ENCODE peak calls at places on chromosomes 3 and 15, in ten cellular contexts. I is SIG-M5, H is right lobe of liver, J is myocyte, Q is SK-N-SH, G is suprapubic skin, F is NCI-H1092, M is pons, N is HT-29, K is left ventricle myocardium superior. C is an unnamed sample.

GRCh38 chr3:158050461-158050860 is 55.8 kb downstream of the SHOX2 start:
- DNase-seq in I (no peak), H (no peak), J (peak; percentile 10), Q (no peak), G (no peak), F (no peak), M (no peak), N (no peak), K (no peak), C (no peak)

GRCh38 chr15:35308802-35309201 is 223.7 kb upstream of the NANOGP8 start:
- DNase-seq in I (no peak), H (no peak), J (peak; percentile 51), Q (no peak), G (no peak), F (no peak), M (no peak), N (peak; percentile 30), K (no peak), C (peak; percentile 8)

GRCh38 chr3:194300392-194300758 is 50.8 kb downstream of the CPN2 start:
- DNase-seq in I (no peak), H (peak; percentile 80), J (no peak), Q (no peak), G (peak; percentile 91), F (no peak), M (peak; percentile 36), N (no peak), K (peak; percentile 80), C (no peak)

GRCh38 chr15:58224068-58224467 is 85.9 kb downstream of the AQP9 start:
- DNase-seq in I (no peak), H (no peak), J (peak; percentile 82), Q (peak; percentile 48), G (no peak), F (no peak), M (peak; percentile 32), N (no peak), K (peak; percentile 66), C (no peak)

GRCh38 chr15:52710050-52710709 is 31.0 kb upstream of the ATOSA start:
- DNase-seq in I (no peak), H (no peak), J (no peak), Q (no peak), G (no peak), F (no peak), M (no peak), N (no peak), K (no peak), C (no peak)

GRCh38 chr3:66480666-66481065 is 20.2 kb downstream of the LRIG1 start:
- DNase-seq in I (no peak), H (no peak), J (no peak), Q (no peak), G (no peak), F (no peak), M (no peak), N (peak; percentile 35), K (no peak), C (no peak)

GRCh38 chr3:45664558-45664957 is 24.6 kb upstream of the SACM1L start:
- DNase-seq in I (no peak), H (peak; percentile 60), J (no peak), Q (no peak), G (no peak), F (no peak), M (no peak), N (no peak), K (peak; percentile 50), C (no peak)

GRCh38 chr15:98069256-98069655 is 108.8 kb downstream of the ARRDC4 start:
- DNase-seq in I (no peak), H (no peak), J (no peak), Q (no peak), G (no peak), F (no peak), M (no peak), N (no peak), K (no peak), C (no peak)

GRCh38 chr15:65130941-65131340 is 2.7 kb downstream of the PDCD7 start:
- DNase-seq in I (no peak), H (no peak), J (no peak), Q (no peak), G (no peak), F (no peak), M (no peak), N (peak; percentile 28), K (no peak), C (no peak)

GRCh38 chr3:72836923-72837322 is 11.3 kb downstream of the SHQ1 start:
- DNase-seq in I (no peak), H (peak; percentile 83), J (no peak), Q (no peak), G (no peak), F (no peak), M (peak; percentile 90), N (no peak), K (peak; percentile 88), C (no peak)

GRCh38 chr15:79099692-79100091 is 9.1 kb upstream of the RASGRF1 start:
- DNase-seq in I (no peak), H (no peak), J (peak; percentile 40), Q (no peak), G (no peak), F (no peak), M (no peak), N (no peak), K (no peak), C (no peak)

GRCh38 chr15:36594556-36595090 is 15.2 kb downstream of the CDIN1 start:
- DNase-seq in I (no peak), H (no peak), J (no peak), Q (no peak), G (no peak), F (no peak), M (no peak), N (no peak), K (no peak), C (no peak)

GRCh38 chr15:48500595-48500994 is 144.9 kb downstream of the FBN1 start:
- DNase-seq in I (no peak), H (no peak), J (peak; percentile 22), Q (no peak), G (no peak), F (no peak), M (no peak), N (no peak), K (no peak), C (no peak)

GRCh38 chr3:64188810-64189560 is 36.3 kb downstream of the PRICKLE2 start:
- DNase-seq in I (no peak), H (no peak), J (peak; percentile 73), Q (no peak), G (no peak), F (no peak), M (peak; percentile 64), N (peak; percentile 63), K (no peak), C (peak; percentile 27)

GRCh38 chr3:52007291-52007690 is 11.6 kb upstream of the RPL29 start:
- DNase-seq in I (no peak), H (no peak), J (no peak), Q (no peak), G (no peak), F (no peak), M (no peak), N (no peak), K (no peak), C (no peak)

GRCh38 chr15:92942706-92943105 is 42.6 kb downstream of the CHD2 start:
- DNase-seq in I (no peak), H (no peak), J (no peak), Q (no peak), G (no peak), F (no peak), M (no peak), N (no peak), K (no peak), C (no peak)

GRCh38 chr3:49867871-49868321 is 1.8 kb downstream of the CAMKV start:
- DNase-seq in I (no peak), H (no peak), J (peak; percentile 66), Q (no peak), G (no peak), F (no peak), M (no peak), N (no peak), K (no peak), C (no peak)

GRCh38 chr15:57477736-57478522 is 101.6 kb downstream of the CGNL1 start:
- DNase-seq in I (no peak), H (peak; percentile 77), J (no peak), Q (no peak), G (no peak), F (no peak), M (peak; percentile 20), N (peak; percentile 74), K (no peak), C (no peak)